ENCODE peak calls at places on chromosomes 7 and 10, in six cellular contexts. R is activated CD4-positive, alpha-beta T cell treated with anti-CD3 and anti-CD28 coated beads for 36 hours; K is right cardiac atrium; A is left cardiac atrium; U is Right ventricle myocardium inferior; X is upper lobe of left lung. T is an unnamed sample.

GRCh38 chr7:129146237-129146979 is 1.9 kb downstream of the TSPAN33 start:
- ATAC-seq in R (no peak), K (peak; percentile 65), A (no peak), U (peak; percentile 46), X (no peak), T (no peak)

GRCh38 chr7:130897515-130898419 is 163.8 kb upstream of the KLF14 start:
- ATAC-seq in R (peak; percentile 1), K (no peak), A (no peak), U (no peak), X (no peak), T (no peak)

GRCh38 chr10:71911296-71911954 is 52.8 kb upstream of the CHST3 start:
- ATAC-seq in R (no peak), K (peak; percentile 63), A (peak; percentile 32), U (peak; percentile 50), X (no peak), T (peak; percentile 39)

GRCh38 chr7:78179211-78179610 is 380.6 kb downstream of the PHTF2 start:
- ATAC-seq in R (no peak), K (no peak), A (no peak), U (no peak), X (no peak), T (no peak)

GRCh38 chr7:128781126-128781525 is 5.5 kb upstream of the OPN1SW start:
- ATAC-seq in R (no peak), K (no peak), A (no peak), U (no peak), X (no peak), T (peak; percentile 89)

GRCh38 chr10:16905304-16905703 is 88.1 kb upstream of the RSU1 start:
- ATAC-seq in R (no peak), K (peak; percentile 51), A (peak; percentile 80), U (peak; percentile 89), X (no peak), T (no peak)

GRCh38 chr7:96182424-96183158 is 139.3 kb downstream of the SLC25A13 start:
- ATAC-seq in R (no peak), K (no peak), A (no peak), U (no peak), X (no peak), T (no peak)

GRCh38 chr10:95841711-95842498 is 65.9 kb upstream of the CC2D2B start:
- ATAC-seq in R (peak; percentile 60), K (peak; percentile 89), A (peak; percentile 77), U (peak; percentile 44), X (peak; percentile 37), T (peak; percentile 61)

GRCh38 chr10:78124167-78124566 is 90.5 kb downstream of the RPS24 start:
- ATAC-seq in R (no peak), K (no peak), A (no peak), U (no peak), X (no peak), T (no peak)

GRCh38 chr7:6409991-6410693 is 37.6 kb downstream of the DAGLB start:
- ATAC-seq in R (no peak), K (peak; percentile 7), A (no peak), U (no peak), X (peak; percentile 36), T (no peak)

GRCh38 chr7:44637788-44638594 is 31.6 kb downstream of the OGDH start:
- ATAC-seq in R (peak; percentile 72), K (peak; percentile 74), A (no peak), U (no peak), X (peak; percentile 63), T (peak; percentile 76)

T was measured in gastroesophageal sphincter.